ENCODE peak calls at places on chromosomes 3 and 15, in ten cellular contexts. I is esophagus muscularis mucosa, P is OCI-LY7, V is SJSA1, B is gastrocnemius medialis, N is caudate nucleus, L is pancreas, F is sigmoid colon, H is left lung, E is RWPE1. X is an unnamed sample.

GRCh38 chr3:169354774-169355501 is 308.6 kb downstream of the MECOM start:
- DNase-seq in I (no peak), P (no peak), V (no peak), B (no peak), N (no peak), L (no peak), F (no peak), H (no peak), E (no peak), X (no peak)

GRCh38 chr15:96408591-96409183 is 78.2 kb downstream of the NR2F2 start:
- DNase-seq in I (peak), P (no peak), V (no peak), B (no peak), N (no peak), L (no peak), F (no peak), H (peak), E (no peak), X (no peak)

GRCh38 chr3:195715583-195716266 is 5.1 kb upstream of the MUC20 start:
- DNase-seq in I (no peak), P (no peak), V (no peak), B (peak), N (no peak), L (peak), F (no peak), H (no peak), E (peak), X (no peak)

GRCh38 chr15:80059786-80060489 is 462 bp downstream of the ZFAND6 start:
- DNase-seq in I (peak), P (peak), V (peak), B (peak), N (peak), L (peak), F (peak), H (peak), E (peak), X (peak)

GRCh38 chr3:186414735-186415419 is 52.8 kb upstream of the DGKG start:
- DNase-seq in I (no peak), P (no peak), V (peak), B (no peak), N (no peak), L (peak), F (peak), H (no peak), E (no peak), X (no peak)

GRCh38 chr3:149589332-149589731 is 68.5 kb downstream of the WWTR1 start:
- DNase-seq in I (no peak), P (no peak), V (no peak), B (no peak), N (no peak), L (no peak), F (no peak), H (no peak), E (peak), X (no peak)

GRCh38 chr3:130894130-130894872 is 417 bp downstream of the ATP2C1 start:
- DNase-seq in I (no peak), P (peak), V (peak), B (no peak), N (peak), L (peak), F (peak), H (peak), E (peak), X (peak)

GRCh38 chr3:194135516-194135805 is 487 bp upstream of the HES1 start:
- DNase-seq in I (no peak), P (peak), V (no peak), B (no peak), N (no peak), L (no peak), F (no peak), H (no peak), E (peak), X (no peak)

GRCh38 chr3:24201301-24201700 is 256.2 kb downstream of the NR1D2 start:
- DNase-seq in I (no peak), P (no peak), V (no peak), B (no peak), N (no peak), L (no peak), F (no peak), H (no peak), E (no peak), X (no peak)

GRCh38 chr3:179063945-179064560 is 7.6 kb downstream of the ZMAT3 start:
- DNase-seq in I (no peak), P (no peak), V (peak), B (no peak), N (no peak), L (no peak), F (no peak), H (no peak), E (no peak), X (no peak)

GRCh38 chr3:41159581-41160189 is 39.6 kb upstream of the CTNNB1 start:
- DNase-seq in I (no peak), P (no peak), V (no peak), B (no peak), N (no peak), L (no peak), F (no peak), H (no peak), E (peak), X (no peak)

GRCh38 chr3:59709702-59710555 is 660.1 kb upstream of the CFAP20DC start:
- DNase-seq in I (no peak), P (no peak), V (no peak), B (peak), N (no peak), L (peak), F (peak), H (peak), E (no peak), X (peak)

GRCh38 chr3:119302697-119303630 is 8.8 kb downstream of the ARHGAP31 start:
- DNase-seq in I (peak), P (no peak), V (peak), B (no peak), N (no peak), L (no peak), F (no peak), H (no peak), E (no peak), X (no peak)

GRCh38 chr3:102449341-102449740 is 14.5 kb downstream of the ZPLD1 start:
- DNase-seq in I (no peak), P (no peak), V (no peak), B (no peak), N (no peak), L (no peak), F (no peak), H (no peak), E (no peak), X (no peak)

GRCh38 chr3:128177865-128178264 is 24.6 kb downstream of the EEFSEC start:
- DNase-seq in I (no peak), P (no peak), V (peak), B (no peak), N (no peak), L (no peak), F (no peak), H (no peak), E (no peak), X (no peak)

GRCh38 chr15:92664178-92664900 is 8.8 kb upstream of the FAM174B start:
- DNase-seq in I (peak), P (no peak), V (no peak), B (no peak), N (no peak), L (no peak), F (no peak), H (no peak), E (no peak), X (no peak)
- H3K27ac ChIP-seq in I (peak), P (no peak), V (no peak), B (peak), N (no peak), L (no peak), F (peak), H (no peak), E (no peak), X (no peak)

DNA sequence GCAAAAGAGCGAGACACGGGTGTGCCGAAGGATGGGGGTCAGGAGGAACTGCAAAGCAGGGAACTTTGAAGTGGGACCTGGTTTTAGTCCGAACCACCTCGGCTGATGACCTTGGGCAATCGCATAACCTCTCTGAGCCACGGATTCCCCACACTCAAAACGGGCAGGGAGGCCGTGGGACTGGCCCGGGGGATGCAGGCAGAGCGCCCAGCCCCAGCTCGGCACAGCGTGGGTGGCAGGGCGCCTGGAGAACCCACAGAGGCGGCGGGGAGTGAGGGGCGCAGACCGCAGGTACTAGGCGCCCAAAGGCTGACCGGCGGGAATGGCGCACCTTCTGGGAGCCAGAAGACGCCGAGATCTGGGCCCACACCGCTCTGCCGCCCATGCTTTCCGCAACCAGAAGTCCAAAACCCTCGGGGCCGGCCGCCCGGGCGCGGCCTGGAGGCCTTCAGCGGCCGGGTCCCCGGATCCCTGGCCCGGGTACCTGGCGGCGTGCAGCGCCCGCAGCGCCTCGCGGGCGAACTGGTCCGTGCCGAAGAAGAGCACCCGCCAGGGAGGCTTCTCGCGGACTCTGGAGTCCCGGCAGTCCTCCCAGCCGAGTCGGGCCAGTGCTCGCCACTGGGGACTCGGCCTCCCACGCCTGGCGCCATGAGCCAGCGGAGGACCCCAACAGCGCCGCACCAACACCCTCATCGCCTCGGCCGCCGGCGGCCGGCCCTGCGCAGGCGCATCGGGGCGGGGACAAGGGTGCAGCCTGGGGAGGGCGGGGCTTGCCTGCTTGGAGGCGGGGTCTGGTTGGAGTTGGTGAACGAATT is at the start of gene MTFMT:
- DNase-seq in I (peak), P (peak), V (peak), B (peak), N (peak), L (peak), F (peak), H (peak), E (peak), X (peak)
- H3K27ac ChIP-seq in I (peak), P (no peak), V (peak), B (peak), N (peak), L (no peak), F (peak), H (peak), E (peak), X (peak)

DNA sequence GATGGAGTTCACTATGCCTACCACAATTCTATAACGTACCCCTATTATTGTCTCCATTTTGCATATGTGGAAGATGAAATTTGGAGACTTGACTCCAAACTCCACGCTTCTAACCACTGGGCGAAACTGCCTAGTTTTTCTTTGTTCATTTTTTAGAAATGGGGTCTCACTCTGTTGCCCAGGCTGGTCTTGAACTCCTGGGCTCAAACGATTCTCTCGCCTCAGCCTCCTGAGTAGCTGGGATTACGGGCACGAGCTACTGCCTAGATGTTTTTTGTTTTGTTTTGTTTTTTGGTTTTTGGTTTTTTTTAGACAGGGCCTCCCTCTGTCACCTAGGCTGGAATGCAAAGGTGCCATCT is 584 bp upstream of the RPL32 start:
- DNase-seq in I (no peak), P (no peak), V (no peak), B (no peak), N (no peak), L (no peak), F (no peak), H (no peak), E (no peak), X (no peak)
- H3K27ac ChIP-seq in I (peak), P (peak), V (peak), B (peak), N (peak), L (peak), F (peak), H (peak), E (no peak), X (peak)

GRCh38 chr3:155076888-155077287 is 3.2 kb upstream of the MME start:
- DNase-seq in I (no peak), P (no peak), V (no peak), B (no peak), N (no peak), L (no peak), F (no peak), H (no peak), E (no peak), X (no peak)
- H3K27ac ChIP-seq in I (no peak), P (no peak), V (no peak), B (no peak), N (no peak), L (no peak), F (no peak), H (no peak), E (no peak), X (no peak)

GRCh38 chr3:26260073-26260623 is 362.4 kb upstream of the LRRC3B start:
- DNase-seq in I (no peak), P (no peak), V (no peak), B (no peak), N (no peak), L (no peak), F (no peak), H (no peak), E (no peak), X (no peak)
- H3K27ac ChIP-seq in I (no peak), P (no peak), V (no peak), B (no peak), N (no peak), L (no peak), F (no peak), H (no peak), E (no peak), X (no peak)

GRCh38 chr3:50259432-50260026 is 9.4 kb upstream of the SEMA3B start:
- DNase-seq in I (no peak), P (no peak), V (no peak), B (no peak), N (no peak), L (no peak), F (peak), H (peak), E (no peak), X (no peak)
- H3K27ac ChIP-seq in I (peak), P (no peak), V (no peak), B (peak), N (peak), L (peak), F (peak), H (peak), E (peak), X (peak)

GRCh38 chr3:172068977-172069376 is 29.6 kb downstream of the FNDC3B start:
- DNase-seq in I (no peak), P (no peak), V (no peak), B (no peak), N (no peak), L (no peak), F (no peak), H (no peak), E (no peak), X (no peak)
- H3K27ac ChIP-seq in I (no peak), P (no peak), V (no peak), B (peak), N (no peak), L (no peak), F (no peak), H (no peak), E (no peak), X (no peak)

GRCh38 chr15:81331600-81331999 is 7.7 kb upstream of the STARD5 start:
- DNase-seq in I (no peak), P (no peak), V (no peak), B (no peak), N (no peak), L (no peak), F (no peak), H (no peak), E (no peak), X (no peak)

GRCh38 chr15:81333363-81333762 is 9.4 kb upstream of the STARD5 start:
- DNase-seq in I (no peak), P (no peak), V (no peak), B (no peak), N (no peak), L (no peak), F (no peak), H (no peak), E (no peak), X (no peak)

GRCh38 chr15:81334768-81335447 is 11.0 kb upstream of the STARD5 start:
- DNase-seq in I (no peak), P (no peak), V (no peak), B (no peak), N (no peak), L (no peak), F (no peak), H (no peak), E (no peak), X (no peak)

GRCh38 chr15:81330351-81331085 is 6.6 kb upstream of the STARD5 start:
- DNase-seq in I (no peak), P (no peak), V (no peak), B (no peak), N (no peak), L (no peak), F (no peak), H (no peak), E (no peak), X (no peak)

GRCh38 chr15:81332326-81332725 is 8.4 kb upstream of the STARD5 start:
- DNase-seq in I (no peak), P (no peak), V (no peak), B (no peak), N (no peak), L (no peak), F (no peak), H (no peak), E (no peak), X (no peak)
- H3K27ac ChIP-seq in I (no peak), P (no peak), V (no peak), B (no peak), N (no peak), L (no peak), F (no peak), H (no peak), E (no peak), X (no peak)

DNA sequence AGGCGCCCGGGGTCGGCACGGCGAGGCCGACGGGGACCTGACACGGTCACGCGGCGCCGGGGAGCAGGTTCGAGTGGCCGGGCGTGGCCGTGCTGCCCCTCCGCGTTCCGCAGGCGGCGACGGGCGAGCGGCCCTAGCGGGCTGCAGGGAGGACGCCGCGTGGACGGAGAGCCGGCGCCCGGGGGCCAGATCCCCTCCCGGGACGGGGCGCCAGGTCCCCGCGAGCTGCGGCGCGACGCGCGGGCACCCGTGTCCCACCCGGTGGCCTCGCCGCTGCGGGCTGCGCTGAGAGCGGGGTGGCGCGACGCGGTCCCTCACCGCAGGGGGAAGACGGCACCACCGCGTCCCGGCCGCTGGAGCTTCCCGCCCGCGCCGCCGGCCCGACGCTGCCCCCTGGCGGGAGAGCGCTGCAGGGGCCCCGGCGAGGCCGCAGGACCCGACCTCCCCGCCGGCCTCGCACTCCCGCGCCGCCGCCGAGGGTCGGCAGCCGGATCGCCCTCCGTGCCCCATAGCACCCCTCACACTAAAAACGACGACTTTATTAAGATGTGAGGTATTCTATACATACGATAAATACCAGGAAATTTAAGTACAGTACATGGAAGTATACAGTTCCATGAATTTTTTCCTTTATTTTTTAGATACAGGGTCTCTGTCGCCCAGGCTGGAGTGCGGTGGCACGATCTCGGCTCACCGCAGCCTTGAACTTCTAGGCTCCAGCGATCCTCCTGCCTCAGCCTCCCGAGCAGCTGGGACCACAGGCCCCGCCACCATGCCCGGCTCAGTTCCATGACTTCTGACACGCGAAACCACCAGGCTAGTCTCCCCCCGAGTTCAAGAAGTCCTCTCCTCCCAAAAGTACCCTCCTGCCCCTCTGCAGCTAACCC is 1.3 kb upstream of the PIGZ start:
- DNase-seq in I (no peak), P (peak), V (peak), B (no peak), N (no peak), L (peak), F (no peak), H (peak), E (peak), X (peak)
- H3K27ac ChIP-seq in I (peak), P (no peak), V (no peak), B (peak), N (no peak), L (no peak), F (peak), H (peak), E (peak), X (no peak)

GRCh38 chr15:67883228-67883773 is 43.5 kb upstream of the RNU6-1 start:
- DNase-seq in I (peak), P (no peak), V (no peak), B (no peak), N (no peak), L (peak), F (no peak), H (no peak), E (no peak), X (no peak)

GRCh38 chr15:67885848-67886247 is 46.0 kb upstream of the RNU6-1 start:
- DNase-seq in I (no peak), P (no peak), V (no peak), B (no peak), N (no peak), L (no peak), F (no peak), H (no peak), E (no peak), X (no peak)

GRCh38 chr15:67884009-67884408 is 44.2 kb upstream of the RNU6-1 start:
- DNase-seq in I (no peak), P (no peak), V (no peak), B (no peak), N (no peak), L (peak), F (no peak), H (no peak), E (no peak), X (no peak)

GRCh38 chr15:67882487-67883227 is 42.8 kb upstream of the RNU6-1 start:
- DNase-seq in I (peak), P (peak), V (no peak), B (no peak), N (no peak), L (peak), F (no peak), H (no peak), E (no peak), X (no peak)

GRCh38 chr15:67884514-67885225 is 44.8 kb upstream of the RNU6-1 start:
- DNase-seq in I (peak), P (no peak), V (peak), B (peak), N (peak), L (peak), F (peak), H (peak), E (peak), X (no peak)
- H3K27ac ChIP-seq in I (peak), P (no peak), V (peak), B (peak), N (peak), L (peak), F (peak), H (peak), E (peak), X (peak)

X was measured in substantia nigra.